ENCODE peak calls at places on chromosomes 7 and 10, in five cellular contexts. T, O, P, W and R are unnamed samples.

GRCh38 chr7:111982804-111983203 is 223.4 kb downstream of the DOCK4 start:
- DNase-seq in W (no peak), T (no peak), O (no peak), P (no peak), R (no peak)

GRCh38 chr7:104906032-104906431 is 108.0 kb upstream of the KMT2E start:
- DNase-seq in W (no peak), T (no peak), O (no peak), P (no peak), R (no peak)

GRCh38 chr7:150976529-150977381 is 1.4 kb downstream of the KCNH2 start:
- DNase-seq in T (no peak), W (no peak), P (no peak), O (peak; percentile 85), R (no peak)

GRCh38 chr10:79904671-79905321 is 44.1 kb downstream of the SFTPD start:
- DNase-seq in P (peak; percentile 23), T (peak; percentile 64), W (peak; percentile 18), O (peak; percentile 25), R (peak; percentile 69)

GRCh38 chr10:114168450-114169009 is 5.5 kb downstream of the CCDC186 start:
- DNase-seq in O (no peak), T (no peak), P (no peak), W (no peak), R (no peak)

GRCh38 chr10:34017281-34017680 is 682.8 kb upstream of the NRP1 start:
- DNase-seq in O (no peak), W (no peak), T (no peak), P (no peak), R (no peak)

GRCh38 chr7:32942783-32943653 is 14.2 kb upstream of the FKBP9 start:
- DNase-seq in O (peak; percentile 87), P (peak; percentile 57), T (peak; percentile 79), W (peak; percentile 81), R (peak; percentile 70)

GRCh38 chr10:110076559-110077318 is 69.0 kb downstream of the ADD3 start:
- DNase-seq in P (no peak), W (peak; percentile 68), T (peak; percentile 71), O (peak; percentile 61), R (peak; percentile 64)

GRCh38 chr7:65938336-65938895 is 43.6 kb downstream of the GUSB start:
- DNase-seq in P (no peak), O (no peak), T (no peak), W (no peak), R (no peak)

GRCh38 chr10:22693371-22693784 is 21.0 kb downstream of the PIP4K2A start:
- DNase-seq in T (no peak), O (peak; percentile 82), W (no peak), P (no peak), R (no peak)

GRCh38 chr10:128835361-128835760 is 631.7 kb upstream of the MGMT start:
- DNase-seq in O (no peak), W (no peak), T (no peak), P (no peak), R (no peak)

GRCh38 chr7:93015193-93016084 is 102.3 kb downstream of the SAMD9 start:
- DNase-seq in T (no peak), O (no peak), P (no peak), W (no peak), R (no peak)

GRCh38 chr7:157521061-157521731 is 184.4 kb downstream of the DNAJB6 start:
- DNase-seq in T (peak; percentile 5), P (peak; percentile 1), W (no peak), O (no peak), R (no peak)

GRCh38 chr10:72260215-72260587 is 13.5 kb upstream of the DDIT4 start:
- DNase-seq in O (no peak), W (no peak), P (no peak), T (no peak), R (no peak)

GRCh38 chr7:122301291-122301690 is 3.3 kb downstream of the FEZF1 start:
- DNase-seq in O (no peak), T (no peak), W (no peak), P (no peak), R (no peak)

GRCh38 chr7:22154130-22154529 is 202.8 kb downstream of the RAPGEF5 start:
- DNase-seq in O (no peak), P (no peak), W (no peak), T (no peak), R (no peak)

DNA sequence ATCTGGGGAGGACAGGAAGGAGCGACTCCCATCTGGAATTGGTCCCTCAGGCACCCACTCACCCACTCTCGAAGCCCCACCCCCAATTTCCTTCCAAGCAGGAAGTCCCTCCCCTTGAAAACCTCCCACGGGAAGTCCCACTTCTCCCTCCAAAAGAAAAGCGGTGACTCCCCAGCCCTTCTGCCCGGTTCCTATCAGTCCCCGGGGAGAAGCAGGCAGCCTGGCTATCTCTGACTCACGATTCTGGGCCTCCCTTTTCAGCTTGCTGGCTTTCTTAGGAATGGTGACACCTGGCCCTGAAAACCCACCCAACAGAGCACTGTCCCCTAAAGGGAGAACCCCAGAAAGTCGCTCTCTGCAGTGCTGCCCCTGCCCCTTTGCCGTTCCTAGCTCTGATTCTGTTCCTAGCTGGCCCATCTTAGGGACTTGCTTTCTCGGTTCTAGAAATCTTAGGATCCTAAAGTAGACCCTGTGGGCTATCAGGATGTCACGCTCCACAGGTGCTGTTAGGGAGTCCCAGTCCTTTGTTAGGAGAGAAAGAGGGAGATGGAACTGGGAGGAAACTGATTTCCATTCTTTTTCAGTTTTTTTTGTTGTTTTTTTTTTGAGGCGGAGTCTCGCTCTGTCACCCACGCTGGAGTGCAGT is 6.0 kb downstream of the TSC22D4 start:
- DNase-seq in P (no peak), W (no peak), O (peak; percentile 90), T (peak; percentile 38), R (no peak)
- H3K4me3 ChIP-seq in P (no peak overlapping the region), W (no peak overlapping the region), O (peak overlapping the region; percentile 6), T (no peak overlapping the region), R (no peak overlapping the region)

DNA sequence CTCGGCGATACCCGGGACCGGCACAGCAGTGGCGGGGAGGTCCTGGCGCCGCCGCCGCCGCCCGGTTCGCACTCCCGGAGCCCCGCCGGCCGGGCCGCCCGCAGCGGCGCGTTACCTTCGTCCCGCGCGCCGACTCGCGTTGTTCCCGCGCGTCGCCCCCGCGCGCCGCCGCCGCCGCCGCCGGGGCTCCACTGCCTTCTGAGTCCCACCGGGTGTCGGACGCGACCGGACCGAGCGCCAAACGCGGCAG is at the start of gene EZH2:
- DNase-seq in O (no peak), P (no peak), T (no peak), W (no peak), R (no peak)
- TF ChIP-seq POLR2A in O (no peak), P (no peak), T (no peak), W (peak; percentile 76), R (no peak)

GRCh38 chr10:132410056-132410778 is 13.2 kb downstream of the PWWP2B start:
- DNase-seq in P (no peak), W (no peak), O (no peak), T (no peak), R (no peak)
- H3K4me1 ChIP-seq in P (peaks cover 38% of the 10 kb centered on the region), W (peaks cover 3% of the 10 kb centered on the region), O (peaks cover 3% of the 10 kb centered on the region), T (peaks cover 40% of the 10 kb centered on the region), R (peaks cover 55% of the 10 kb centered on the region)

GRCh38 chr10:132518572-132519381 is 18.8 kb upstream of the INPP5A start:
- DNase-seq in P (peak; percentile 43), W (no peak), T (peak; percentile 65), O (peak; percentile 61), R (no peak)

GRCh38 chr10:132514841-132515521 is 22.6 kb upstream of the INPP5A start:
- DNase-seq in O (no peak), P (no peak), T (peak; percentile 69), W (no peak), R (peak; percentile 46)

GRCh38 chr10:132517951-132518521 is 19.6 kb upstream of the INPP5A start:
- DNase-seq in P (no peak), O (no peak), T (peak; percentile 48), W (no peak), R (peak; percentile 43)

GRCh38 chr10:132515811-132516726 is 21.5 kb upstream of the INPP5A start:
- DNase-seq in O (no peak), P (no peak), T (peak; percentile 43), W (no peak), R (peak; percentile 44)

DNA sequence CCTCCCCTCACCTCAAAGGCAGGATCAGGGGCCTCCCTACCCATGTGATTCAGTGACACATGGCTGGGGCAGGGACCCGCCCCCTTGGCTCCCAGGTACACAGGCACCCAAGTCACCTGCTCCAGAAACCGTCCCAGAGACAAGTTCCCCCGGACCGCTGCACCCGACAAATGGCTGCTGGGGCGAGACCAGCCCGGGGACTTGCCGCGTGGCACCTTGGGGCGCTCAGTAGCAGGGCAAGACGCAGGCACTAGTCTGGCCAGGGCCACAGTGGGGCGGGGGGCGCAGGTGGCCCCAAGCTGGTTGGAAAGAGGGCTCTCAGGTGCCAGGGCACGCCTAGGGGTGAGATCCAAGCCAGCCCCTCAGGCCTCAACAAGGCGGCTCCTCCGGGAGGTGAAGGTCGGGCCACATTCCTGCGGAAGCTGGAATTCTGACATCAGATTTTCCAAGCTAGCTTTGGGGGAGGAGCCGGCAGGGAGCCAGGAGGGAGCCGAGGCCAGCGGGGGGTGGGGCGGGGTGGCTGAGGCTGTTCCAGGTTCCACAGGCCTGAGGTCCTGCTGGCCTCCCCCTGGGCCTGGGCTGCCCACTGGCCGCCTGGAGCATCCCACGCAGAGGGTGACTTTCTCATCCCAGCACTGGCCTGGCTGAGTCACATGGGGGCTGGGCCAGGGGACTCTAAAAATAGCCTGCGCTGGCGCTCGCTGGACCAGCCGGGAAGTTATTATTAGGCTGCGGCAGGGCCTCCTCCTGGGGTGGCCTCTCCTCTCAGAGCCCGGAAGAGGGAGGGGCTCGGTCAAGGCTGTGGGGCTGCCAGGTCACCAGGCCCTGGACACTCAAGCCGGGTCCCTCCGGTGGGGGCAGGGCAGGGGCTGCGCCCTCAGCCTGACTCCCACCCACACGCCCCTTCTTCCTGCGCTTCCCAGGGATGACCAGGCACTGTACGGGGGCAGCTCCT is 20.5 kb upstream of the INPP5A start:
- DNase-seq in W (peak; percentile 81), P (peak; percentile 88), T (peak; percentile 97), O (peak; percentile 84), R (no peak)
- H3K4me3 ChIP-seq in W (peak overlapping the region; percentile 31), P (peak overlapping the region; percentile 31), T (peak overlapping the region; percentile 21), O (no peak overlapping the region), R (no peak overlapping the region)